ENCODE peak calls at places on chromosome 11, in eight cellular contexts. O, H, Q, P, Z, B, K and F are unnamed samples. For H3K27me3, the result is how much of the 10 kb centered on the place peaks cover.

GRCh38 chr11:68362801-68363379 is 50.5 kb downstream of the LRP5 start:
- DNase-seq in O (no peak), H (no peak), Q (no peak), P (no peak), Z (no peak), B (no peak), K (no peak), F (no peak)

GRCh38 chr11:8090756-8091155 is 9.7 kb downstream of the TUB start:
- DNase-seq in O (no peak), H (no peak), Q (no peak), P (peak), Z (peak), B (peak), K (peak), F (no peak)

GRCh38 chr11:8087185-8087584 is 6.2 kb downstream of the TUB start:
- DNase-seq in O (no peak), H (no peak), Q (no peak), P (no peak), Z (peak), B (no peak), K (no peak), F (no peak)

GRCh38 chr11:15918212-15918611 is 438.1 kb downstream of the SOX6 start:
- DNase-seq in O (no peak), H (no peak), Q (no peak), P (no peak), Z (no peak), B (no peak), K (no peak), F (no peak)

GRCh38 chr11:91163619-91164451 is 941.0 kb upstream of the CHORDC1 start:
- DNase-seq in O (peak), H (no peak), Q (no peak), P (peak), Z (no peak), B (no peak), K (no peak), F (no peak)

GRCh38 chr11:123742334-123742733 is 874 bp upstream of the ZNF202 start:
- DNase-seq in O (no peak), H (no peak), Q (no peak), P (no peak), Z (no peak), B (no peak), K (no peak), F (no peak)

GRCh38 chr11:17443926-17444690 is 32.5 kb downstream of the ABCC8 start:
- DNase-seq in O (no peak), H (no peak), Q (no peak), P (no peak), Z (no peak), B (no peak), K (no peak), F (no peak)

GRCh38 chr11:86639172-86639571 is 33.2 kb downstream of the ME3 start:
- DNase-seq in O (peak), H (no peak), Q (no peak), P (no peak), Z (no peak), B (no peak), K (no peak), F (peak)

GRCh38 chr11:36362902-36363301 is 66.8 kb downstream of the PRR5L start:
- DNase-seq in O (peak), H (no peak), Q (no peak), P (no peak), Z (no peak), B (no peak), K (no peak), F (peak)

GRCh38 chr11:68212421-68213134 is 518 bp downstream of the KMT5B start:
- DNase-seq in O (peak), H (peak), Q (peak), P (peak), Z (peak), B (peak), K (peak), F (no peak)

GRCh38 chr11:128687321-128687720 is 6.6 kb upstream of the FLI1 start:
- DNase-seq in O (no peak), H (no peak), Q (peak), P (no peak), Z (peak), B (no peak), K (no peak), F (no peak)

GRCh38 chr11:128684582-128685382 is 9.1 kb upstream of the FLI1 start:
- DNase-seq in O (no peak), H (no peak), Q (no peak), P (no peak), Z (peak), B (no peak), K (no peak), F (no peak)

GRCh38 chr11:128686745-128687177 is 7.1 kb upstream of the FLI1 start:
- DNase-seq in O (peak), H (peak), Q (peak), P (no peak), Z (peak), B (peak), K (no peak), F (no peak)

GRCh38 chr11:128686045-128686741 is 7.7 kb upstream of the FLI1 start:
- DNase-seq in O (no peak), H (no peak), Q (no peak), P (no peak), Z (peak), B (peak), K (no peak), F (no peak)

DNA sequence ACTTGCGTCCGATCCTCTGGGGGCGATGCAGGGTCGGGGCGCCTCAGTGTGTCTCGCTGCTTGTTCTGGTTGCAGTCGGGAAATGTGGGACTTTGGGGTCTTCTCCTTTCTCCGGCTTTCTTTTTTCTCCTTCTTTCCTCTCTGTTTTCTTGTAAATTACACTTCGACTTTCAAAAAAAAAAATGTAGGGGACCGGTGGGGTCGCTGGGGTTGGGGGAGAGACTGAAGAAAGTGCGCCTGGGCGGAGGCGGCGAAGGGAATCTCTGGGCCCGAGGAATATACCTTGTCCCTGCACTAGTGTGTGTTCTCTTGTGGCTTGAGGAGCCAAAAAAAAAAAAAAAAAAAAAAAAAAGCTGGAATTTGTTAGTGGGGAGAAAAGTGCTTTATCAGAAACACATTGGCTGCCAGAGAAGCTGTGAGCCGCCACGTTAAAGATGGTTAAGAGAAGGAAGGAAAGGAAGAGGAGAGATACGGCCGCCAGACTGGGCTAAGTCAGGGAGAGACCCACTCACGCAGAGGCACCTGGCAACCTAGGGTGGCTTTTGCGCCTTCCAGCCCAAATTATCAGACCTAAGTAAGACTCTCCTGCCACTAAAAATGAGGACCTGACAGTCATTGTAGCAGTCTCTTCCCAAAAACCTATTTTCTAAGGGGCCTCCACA is 8.4 kb upstream of the FLI1 start:
- DNase-seq in O (no peak), H (no peak), Q (no peak), P (no peak), Z (no peak), B (no peak), K (no peak), F (no peak)
- H3K4me3 ChIP-seq in O (peak), H (peak), Q (no peak), P (no peak), Z (peak), B (peak), K (no peak), F (no peak)

DNA sequence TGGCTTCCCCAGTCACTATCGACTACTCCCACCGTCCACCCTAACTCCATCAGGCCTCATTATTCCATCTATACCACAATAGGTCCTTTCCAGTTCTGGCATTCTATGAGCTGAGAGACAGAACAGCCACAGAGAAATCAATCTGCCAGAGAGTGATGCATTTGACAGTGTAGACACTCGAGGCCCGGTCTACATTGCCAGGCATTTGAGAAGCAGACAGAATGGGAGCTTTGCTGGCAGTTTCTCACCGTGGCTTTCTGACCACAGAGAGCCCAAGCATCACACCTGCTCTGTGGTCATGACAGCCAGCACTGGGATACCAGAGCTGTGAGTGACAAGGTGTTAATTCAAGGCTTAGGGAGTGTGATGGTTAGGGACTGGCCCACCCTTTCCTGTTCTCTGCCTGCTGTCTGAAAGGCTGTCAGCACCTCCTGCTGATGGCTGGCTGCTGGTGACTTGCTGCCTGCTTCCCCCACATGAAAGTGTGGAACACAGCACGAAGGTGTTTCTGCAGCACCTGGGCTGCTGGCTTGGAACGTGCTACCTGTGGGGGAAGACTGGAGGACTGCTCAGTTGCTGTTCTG is 137.8 kb downstream of the KIRREL3 start:
- DNase-seq in O (no peak), H (no peak), Q (no peak), P (no peak), Z (no peak), B (no peak), K (no peak), F (no peak)
- TF ChIP-seq CTCF in O (no peak), H (no peak), Q (no peak), P (no peak), Z (no peak), B (no peak), K (no peak), F (no peak)

GRCh38 chr11:20275987-20276660 is 87.4 kb upstream of the HTATIP2 start:
- DNase-seq in O (no peak), H (no peak), Q (no peak), P (no peak), Z (no peak), B (no peak), K (no peak), F (no peak)

GRCh38 chr11:20276661-20277000 is 86.9 kb upstream of the HTATIP2 start:
- DNase-seq in O (no peak), H (no peak), Q (no peak), P (no peak), Z (no peak), B (no peak), K (no peak), F (no peak)

GRCh38 chr11:20278727-20279126 is 84.8 kb upstream of the HTATIP2 start:
- DNase-seq in O (no peak), H (no peak), Q (no peak), P (no peak), Z (no peak), B (no peak), K (no peak), F (no peak)

GRCh38 chr11:20277014-20277413 is 86.5 kb upstream of the HTATIP2 start:
- DNase-seq in O (no peak), H (no peak), Q (no peak), P (no peak), Z (no peak), B (no peak), K (no peak), F (no peak)

GRCh38 chr11:20274031-20274430 is 89.5 kb upstream of the HTATIP2 start:
- DNase-seq in O (no peak), H (no peak), Q (no peak), P (no peak), Z (no peak), B (no peak), K (no peak), F (no peak)
- H3K27me3 ChIP-seq in O (under half), H (under half), Q (under half), P (under half), Z (under half), B (under half), K (half or more), F (under half)

GRCh38 chr11:119797736-119798135 is 68.7 kb upstream of the NECTIN1 start:
- DNase-seq in O (no peak), H (no peak), Q (no peak), P (no peak), Z (peak), B (no peak), K (no peak), F (no peak)
- H3K4me3 ChIP-seq in O (no peak), H (no peak), Q (no peak), P (no peak), Z (no peak), B (no peak), K (no peak), F (no peak)

GRCh38 chr11:122115520-122116343 is at the start of gene BLID:
- DNase-seq in O (peak), H (peak), Q (peak), P (peak), Z (no peak), B (no peak), K (no peak), F (no peak)
- TF ChIP-seq CTCF in O (peak), H (peak), Q (no peak), P (peak), Z (no peak), B (peak), K (peak), F (peak)